ENCODE peak calls at places on chromosomes 13 and 19, in eight cellular contexts. Y, Q, D, S, H, G, N and P are unnamed samples. For H3K4me1, the result is how much of the 10 kb centered on the place peaks cover.

GRCh38 chr19:31118292-31118925 is 230.8 kb downstream of the TSHZ3 start:
- DNase-seq in S (peak), D (no peak), N (no peak), Y (no peak), H (no peak), G (no peak), Q (no peak), P (no peak)

GRCh38 chr19:40255619-40256166 is 29.2 kb upstream of the CCNP start:
- DNase-seq in S (no peak), H (no peak), D (no peak), N (no peak), G (peak), Q (no peak), Y (no peak), P (no peak)

GRCh38 chr19:50425581-50425980 is 6.8 kb downstream of the SPIB start:
- DNase-seq in Y (no peak), D (no peak), S (no peak), N (no peak), H (no peak), Q (no peak), G (no peak), P (no peak)

GRCh38 chr19:38267780-38268430 is 3.5 kb downstream of the SPINT2 start:
- DNase-seq in H (no peak), Y (no peak), N (no peak), S (peak), Q (no peak), D (peak), G (no peak), P (no peak)

GRCh38 chr13:35252536-35253205 is 223.8 kb downstream of the MAB21L1 start:
- DNase-seq in N (peak), Y (no peak), D (no peak), Q (no peak), H (no peak), G (no peak), S (no peak), P (no peak)

GRCh38 chr13:37656247-37656940 is 57.8 kb upstream of the POSTN start:
- DNase-seq in D (peak), H (no peak), G (no peak), Y (no peak), N (no peak), S (no peak), Q (no peak), P (peak)

GRCh38 chr13:39051157-39051556 is 12.9 kb downstream of the NHLRC3 start:
- DNase-seq in N (no peak), Q (peak), S (peak), D (peak), H (peak), Y (no peak), G (peak), P (no peak)

GRCh38 chr13:19643652-19644051 is 10.2 kb downstream of the MPHOSPH8 start:
- DNase-seq in N (no peak), Q (no peak), D (no peak), Y (no peak), H (no peak), S (no peak), G (no peak), P (no peak)

GRCh38 chr13:41827507-41828213 is 133.2 kb downstream of the VWA8 start:
- DNase-seq in S (no peak), Y (no peak), Q (peak), H (no peak), G (no peak), N (no peak), D (peak), P (peak)

GRCh38 chr13:93318538-93318937 is 91.9 kb downstream of the GPC6 start:
- DNase-seq in N (no peak), S (peak), H (no peak), D (peak), Q (no peak), G (peak), Y (no peak), P (no peak)

GRCh38 chr19:32971012-32971595 is 654 bp downstream of the CEP89 start:
- DNase-seq in D (no peak), G (no peak), Q (no peak), N (no peak), S (no peak), Y (no peak), H (peak), P (no peak)

GRCh38 chr13:96984061-96984508 is 10.2 kb downstream of the OXGR1 start:
- DNase-seq in Y (no peak), H (peak), Q (no peak), S (peak), G (no peak), D (no peak), N (peak), P (no peak)

DNA sequence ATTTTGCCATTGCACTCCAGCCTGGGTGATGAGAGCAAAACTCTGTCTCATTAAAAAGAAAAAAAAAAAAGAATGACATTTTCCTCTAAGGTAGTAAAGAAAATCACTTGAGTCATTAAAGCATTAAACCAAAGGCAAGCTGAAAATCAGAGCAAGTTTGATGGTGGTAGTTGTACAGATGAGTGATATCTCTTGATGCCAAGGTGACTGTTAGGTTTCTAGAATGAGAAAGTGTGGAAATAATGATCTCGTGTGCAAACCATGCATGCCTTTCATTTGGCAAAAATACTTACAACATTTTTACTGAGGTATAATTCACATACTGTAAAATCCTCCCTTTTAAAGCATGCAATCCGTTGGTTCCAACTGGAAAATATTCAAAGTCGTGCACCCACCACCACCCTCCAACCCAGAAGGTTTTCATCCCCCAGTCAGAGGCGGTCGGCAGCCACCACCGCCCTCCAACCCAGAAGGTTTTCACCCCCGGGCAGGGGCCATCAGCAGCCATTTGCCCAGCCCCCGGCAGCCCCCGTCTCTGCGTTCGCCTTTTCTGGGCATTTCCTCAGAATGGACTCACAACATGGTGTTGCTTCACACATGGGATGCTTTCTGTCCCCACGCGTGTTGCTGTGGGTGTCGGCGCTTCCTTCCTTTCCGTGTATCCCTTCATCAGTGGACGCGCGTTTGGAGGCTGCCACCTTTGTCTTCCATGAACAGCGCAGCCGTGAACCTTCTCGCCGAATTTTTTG is 90.2 kb downstream of the ATP11A start:
- DNase-seq in N (no peak), D (no peak), S (no peak), H (peak), Q (no peak), Y (no peak), G (no peak), P (no peak)
- TF ChIP-seq REST in N (no peak), D (no peak), S (no peak), H (no peak), Q (no peak), Y (no peak), G (no peak), P (no peak)

DNA sequence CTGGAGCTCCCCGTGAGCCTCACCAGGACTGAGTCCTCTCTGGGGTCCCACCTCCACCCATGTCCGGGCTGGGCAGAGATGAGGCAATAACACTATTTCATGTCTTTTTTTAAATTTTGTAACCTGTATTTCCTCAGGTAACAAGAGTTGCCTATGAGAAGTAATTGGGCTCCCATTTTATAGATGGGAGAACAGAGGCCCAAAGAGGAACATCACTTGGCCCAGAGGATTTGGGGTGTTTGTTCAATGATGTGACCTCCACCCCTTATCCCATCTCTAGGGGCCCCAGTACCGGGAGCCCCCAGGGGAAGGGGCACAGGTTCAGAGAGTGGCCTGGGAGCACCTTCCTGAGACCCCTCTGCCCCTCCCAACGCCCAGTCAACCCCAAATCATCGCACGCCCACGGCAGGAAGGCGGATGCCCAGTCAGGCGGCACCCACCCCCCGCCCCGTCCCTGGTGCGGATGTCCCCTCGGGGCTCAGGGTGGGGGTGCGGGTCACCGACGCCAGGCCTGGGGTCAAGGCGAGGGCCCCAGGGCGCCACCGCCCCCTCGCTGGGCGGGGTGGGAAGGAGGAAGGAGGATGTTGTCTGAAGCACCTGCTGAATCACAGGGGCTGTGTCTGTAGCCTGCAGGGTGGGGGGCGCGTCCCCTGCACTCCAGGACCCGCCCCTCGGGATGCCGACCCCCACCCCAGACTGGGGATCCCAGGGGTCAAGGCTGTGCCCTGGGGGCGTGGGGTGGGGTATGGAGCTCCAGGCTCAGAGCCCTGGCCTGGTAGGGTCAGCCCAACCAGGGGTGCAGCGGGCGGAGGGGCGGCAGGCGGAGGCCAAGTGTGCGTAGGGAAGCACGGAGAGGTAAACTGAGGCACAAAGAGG is 9.0 kb upstream of the CIRBP start:
- DNase-seq in Q (no peak), G (no peak), N (no peak), D (peak), S (no peak), Y (no peak), H (no peak), P (no peak)
- H3K4me1 ChIP-seq in Q (half or more), G (half or more), N (under half), D (half or more), S (half or more), Y (half or more), H (half or more), P (half or more)

GRCh38 chr19:13906525-13906904 is 514 bp downstream of the CC2D1A start:
- DNase-seq in G (peak), S (peak), H (peak), Q (no peak), N (no peak), D (no peak), Y (peak), P (no peak)
- TF ChIP-seq REST in G (no peak), S (no peak), H (no peak), Q (no peak), N (no peak), D (no peak), Y (no peak), P (no peak)

GRCh38 chr19:16370671-16371391 is 46.2 kb downstream of the KLF2 start:
- DNase-seq in G (no peak), Q (no peak), D (no peak), H (no peak), N (no peak), S (no peak), Y (no peak), P (no peak)

GRCh38 chr19:16373539-16373938 is 48.9 kb downstream of the KLF2 start:
- DNase-seq in G (peak), Q (no peak), S (no peak), N (no peak), H (no peak), D (no peak), Y (no peak), P (no peak)

GRCh38 chr19:16371540-16371986 is 46.9 kb downstream of the KLF2 start:
- DNase-seq in Q (no peak), H (no peak), Y (peak), G (no peak), N (peak), S (no peak), D (no peak), P (no peak)

GRCh38 chr19:16373079-16373478 is 48.5 kb downstream of the KLF2 start:
- DNase-seq in Q (no peak), N (no peak), S (no peak), H (no peak), D (no peak), G (no peak), Y (no peak), P (no peak)

DNA sequence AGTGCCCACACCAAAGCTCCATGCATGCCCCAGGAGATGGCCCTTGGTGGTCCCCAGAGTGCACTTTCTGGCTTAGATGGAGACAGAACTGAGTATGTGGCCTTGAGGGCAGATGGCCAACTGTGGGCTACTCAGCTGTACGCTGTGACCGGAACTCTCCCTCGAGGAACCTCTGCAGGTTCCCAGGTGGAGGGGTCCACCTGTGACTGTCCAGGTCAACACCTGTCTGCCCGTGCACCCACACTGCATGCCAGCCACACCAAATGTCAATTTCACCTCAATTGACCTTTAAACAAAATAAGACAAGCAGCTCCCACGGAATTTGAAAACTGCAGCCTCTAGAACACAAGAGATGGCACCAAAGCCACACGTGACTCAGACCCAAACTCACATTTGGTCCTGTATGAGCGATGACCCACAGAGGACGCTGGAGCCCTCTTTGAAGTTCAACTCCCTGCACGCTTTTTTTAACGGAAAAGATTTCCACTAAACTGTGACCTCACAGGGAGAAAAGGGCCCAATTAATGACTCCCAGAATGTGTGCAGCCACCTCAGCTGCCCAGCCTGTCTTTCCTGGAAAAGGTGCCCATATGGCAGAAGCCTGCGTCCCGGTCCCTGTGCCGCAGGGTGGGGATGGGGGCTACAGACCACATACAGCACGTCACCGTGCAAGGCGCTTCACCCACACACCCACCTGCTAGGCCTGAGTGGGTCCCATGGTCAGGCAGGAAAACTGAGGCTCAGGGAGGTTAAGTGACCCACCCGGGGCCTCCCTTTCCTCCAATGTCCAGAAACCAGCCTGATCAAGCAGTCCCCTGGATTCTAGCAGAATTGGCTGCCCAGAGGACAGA is 47.7 kb downstream of the KLF2 start:
- DNase-seq in Q (no peak), D (no peak), G (no peak), Y (no peak), S (no peak), H (no peak), N (no peak), P (no peak)
- H3K4me1 ChIP-seq in Q (under half), D (under half), G (under half), Y (under half), S (under half), H (under half), N (half or more), P (under half)